ENCODE peak calls at places on chromosomes 3 and 15, in ten cellular contexts. One of them, this sample, is unnamed.

GRCh38 chr3:112020653-112021052 is 13.9 kb upstream of the TMPRSS7 start:
- DNase-seq in uterus: no peak
- DNase-seq in HepG2: no peak
- DNase-seq in Peyer's patch: no peak
- DNase-seq in stomach: no peak
- DNase-seq in H54: no peak
- DNase-seq in A549: no peak
- DNase-seq in HCT116: no peak
- DNase-seq in esophagus squamous epithelium: no peak
- DNase-seq in IMR-90: no peak
- DNase-seq in this sample: no peak

GRCh38 chr3:81658322-81658997 is 103.0 kb downstream of the GBE1 start:
- DNase-seq in esophagus squamous epithelium: no peak
- DNase-seq in H54: no peak
- DNase-seq in uterus: no peak
- DNase-seq in HepG2: no peak
- DNase-seq in IMR-90: no peak
- DNase-seq in A549: no peak
- DNase-seq in HCT116: no peak
- DNase-seq in Peyer's patch: no peak
- DNase-seq in stomach: no peak
- DNase-seq in this sample: no peak

GRCh38 chr3:58164199-58164879 is 46.4 kb downstream of the DNASE1L3 start:
- DNase-seq in H54: no peak
- DNase-seq in IMR-90: peak
- DNase-seq in HCT116: no peak
- DNase-seq in stomach: peak
- DNase-seq in Peyer's patch: peak
- DNase-seq in uterus: peak
- DNase-seq in esophagus squamous epithelium: no peak
- DNase-seq in HepG2: no peak
- DNase-seq in A549: peak
- DNase-seq in this sample: no peak

GRCh38 chr15:31035610-31036009 is 44.2 kb upstream of the MTMR10 start:
- DNase-seq in HepG2: no peak
- DNase-seq in A549: no peak
- DNase-seq in stomach: no peak
- DNase-seq in esophagus squamous epithelium: no peak
- DNase-seq in IMR-90: no peak
- DNase-seq in HCT116: no peak
- DNase-seq in H54: no peak
- DNase-seq in Peyer's patch: no peak
- DNase-seq in uterus: no peak
- DNase-seq in this sample: no peak

GRCh38 chr3:69200384-69201068 is 78.1 kb upstream of the LMOD3 start:
- DNase-seq in H54: no peak
- DNase-seq in esophagus squamous epithelium: no peak
- DNase-seq in IMR-90: peak
- DNase-seq in HCT116: no peak
- DNase-seq in stomach: peak
- DNase-seq in HepG2: peak
- DNase-seq in A549: no peak
- DNase-seq in uterus: peak
- DNase-seq in Peyer's patch: peak
- DNase-seq in this sample: no peak

GRCh38 chr15:92528736-92529135 is 126.8 kb downstream of the FAM174B start:
- DNase-seq in HCT116: no peak
- DNase-seq in IMR-90: no peak
- DNase-seq in H54: no peak
- DNase-seq in HepG2: no peak
- DNase-seq in esophagus squamous epithelium: no peak
- DNase-seq in uterus: no peak
- DNase-seq in A549: no peak
- DNase-seq in Peyer's patch: no peak
- DNase-seq in stomach: no peak
- DNase-seq in this sample: no peak

GRCh38 chr15:58761010-58761388 is 10.1 kb upstream of the MINDY2 start:
- DNase-seq in HepG2: no peak
- DNase-seq in Peyer's patch: no peak
- DNase-seq in esophagus squamous epithelium: no peak
- DNase-seq in HCT116: no peak
- DNase-seq in IMR-90: no peak
- DNase-seq in uterus: no peak
- DNase-seq in A549: no peak
- DNase-seq in stomach: no peak
- DNase-seq in H54: no peak
- DNase-seq in this sample: no peak

GRCh38 chr3:156516284-156516683 is 38.6 kb downstream of the SSR3 start:
- DNase-seq in IMR-90: no peak
- DNase-seq in H54: no peak
- DNase-seq in uterus: no peak
- DNase-seq in esophagus squamous epithelium: no peak
- DNase-seq in Peyer's patch: no peak
- DNase-seq in HepG2: no peak
- DNase-seq in HCT116: no peak
- DNase-seq in stomach: no peak
- DNase-seq in A549: no peak
- DNase-seq in this sample: no peak

GRCh38 chr15:55555089-55555488 is 33.1 kb downstream of the PYGO1 start:
- DNase-seq in uterus: no peak
- DNase-seq in HepG2: no peak
- DNase-seq in A549: no peak
- DNase-seq in H54: no peak
- DNase-seq in esophagus squamous epithelium: no peak
- DNase-seq in HCT116: no peak
- DNase-seq in stomach: no peak
- DNase-seq in Peyer's patch: no peak
- DNase-seq in IMR-90: no peak
- DNase-seq in this sample: no peak

GRCh38 chr15:31824009-31824408 is 206.3 kb upstream of the CHRNA7 start:
- DNase-seq in A549: no peak
- DNase-seq in stomach: no peak
- DNase-seq in H54: no peak
- DNase-seq in HepG2: no peak
- DNase-seq in uterus: no peak
- DNase-seq in HCT116: no peak
- DNase-seq in Peyer's patch: no peak
- DNase-seq in IMR-90: no peak
- DNase-seq in esophagus squamous epithelium: no peak
- DNase-seq in this sample: no peak

GRCh38 chr3:8992854-8993253 is 29.6 kb upstream of the RAD18 start:
- DNase-seq in esophagus squamous epithelium: no peak
- DNase-seq in HCT116: no peak
- DNase-seq in stomach: no peak
- DNase-seq in Peyer's patch: no peak
- DNase-seq in A549: no peak
- DNase-seq in IMR-90: no peak
- DNase-seq in HepG2: no peak
- DNase-seq in uterus: no peak
- DNase-seq in H54: no peak
- DNase-seq in this sample: no peak

GRCh38 chr3:161220850-161221753 is at the start of gene NMD3:
- DNase-seq in A549: peak
- DNase-seq in IMR-90: peak
- DNase-seq in esophagus squamous epithelium: peak
- DNase-seq in uterus: peak
- DNase-seq in HepG2: peak
- DNase-seq in H54: peak
- DNase-seq in Peyer's patch: peak
- DNase-seq in HCT116: peak
- DNase-seq in stomach: peak
- DNase-seq in this sample: peak

GRCh38 chr3:149134560-149134959 is 5.1 kb downstream of the HPS3 start:
- DNase-seq in HCT116: no peak
- DNase-seq in stomach: no peak
- DNase-seq in IMR-90: peak
- DNase-seq in Peyer's patch: no peak
- DNase-seq in HepG2: no peak
- DNase-seq in esophagus squamous epithelium: no peak
- DNase-seq in uterus: no peak
- DNase-seq in A549: no peak
- DNase-seq in H54: peak
- DNase-seq in this sample: no peak

DNA sequence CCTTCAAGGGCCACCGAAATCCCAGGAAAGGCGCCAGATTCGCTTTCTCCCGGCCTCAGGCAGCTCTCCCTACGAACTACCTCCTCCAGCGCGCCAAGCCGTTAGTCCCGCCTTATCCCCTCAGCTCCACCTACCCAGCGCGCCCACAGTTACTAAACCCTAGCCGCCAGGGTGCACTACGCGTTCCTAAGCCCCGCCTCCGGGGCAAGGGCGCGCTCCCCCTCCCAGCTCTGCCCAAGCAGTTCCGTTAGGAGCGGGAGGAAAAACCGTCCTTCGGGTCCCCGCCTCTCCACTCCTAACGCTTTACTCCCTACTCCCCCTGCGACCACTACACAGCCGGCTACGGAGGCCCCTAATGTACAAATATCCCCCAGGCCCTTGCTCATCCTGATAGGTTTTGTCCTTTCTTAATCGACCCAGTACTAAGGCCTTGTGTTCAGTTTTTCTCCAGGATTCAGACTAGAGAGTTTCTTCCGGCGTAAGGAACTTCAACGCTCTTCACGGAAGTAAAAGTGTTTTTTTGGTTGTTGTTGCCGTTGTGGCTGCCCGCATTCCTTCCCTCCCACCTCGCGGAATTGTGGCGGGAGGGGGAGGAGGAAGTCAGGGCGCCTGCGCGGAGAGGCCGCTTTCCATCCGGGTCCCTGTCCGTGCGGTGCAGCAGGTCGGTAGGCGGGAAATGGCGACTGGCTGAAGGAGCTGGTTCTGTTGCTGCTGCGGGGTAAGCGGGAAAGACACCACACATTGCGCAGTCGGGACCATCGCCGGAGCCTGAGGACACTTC is at the start of gene CTDSPL2:
- DNase-seq in esophagus squamous epithelium: peak
- DNase-seq in uterus: peak
- DNase-seq in A549: peak
- DNase-seq in HepG2: peak
- DNase-seq in Peyer's patch: peak
- DNase-seq in stomach: peak
- DNase-seq in H54: peak
- DNase-seq in IMR-90: peak
- DNase-seq in HCT116: peak
- DNase-seq in this sample: peak
- TF ChIP-seq POLR2A in esophagus squamous epithelium: peak
- TF ChIP-seq POLR2A in uterus: peak
- TF ChIP-seq POLR2A in A549: peak
- TF ChIP-seq POLR2A in HepG2: peak
- TF ChIP-seq POLR2A in Peyer's patch: peak
- TF ChIP-seq POLR2A in stomach: no peak
- TF ChIP-seq POLR2A in H54: peak
- TF ChIP-seq POLR2A in IMR-90: peak
- TF ChIP-seq POLR2A in HCT116: peak
- TF ChIP-seq POLR2A in this sample: peak

GRCh38 chr3:42654331-42655201 is 1.1 kb downstream of the ZBTB47 start:
- DNase-seq in HepG2: peak
- DNase-seq in uterus: peak
- DNase-seq in stomach: peak
- DNase-seq in A549: no peak
- DNase-seq in esophagus squamous epithelium: no peak
- DNase-seq in IMR-90: peak
- DNase-seq in HCT116: no peak
- DNase-seq in H54: no peak
- DNase-seq in Peyer's patch: peak
- DNase-seq in this sample: no peak
- TF ChIP-seq POLR2A in HepG2: no peak
- TF ChIP-seq POLR2A in uterus: peak
- TF ChIP-seq POLR2A in stomach: no peak
- TF ChIP-seq POLR2A in A549: peak
- TF ChIP-seq POLR2A in esophagus squamous epithelium: no peak
- TF ChIP-seq POLR2A in IMR-90: peak
- TF ChIP-seq POLR2A in HCT116: no peak
- TF ChIP-seq POLR2A in H54: peak
- TF ChIP-seq POLR2A in Peyer's patch: no peak
- TF ChIP-seq POLR2A in this sample: no peak

DNA sequence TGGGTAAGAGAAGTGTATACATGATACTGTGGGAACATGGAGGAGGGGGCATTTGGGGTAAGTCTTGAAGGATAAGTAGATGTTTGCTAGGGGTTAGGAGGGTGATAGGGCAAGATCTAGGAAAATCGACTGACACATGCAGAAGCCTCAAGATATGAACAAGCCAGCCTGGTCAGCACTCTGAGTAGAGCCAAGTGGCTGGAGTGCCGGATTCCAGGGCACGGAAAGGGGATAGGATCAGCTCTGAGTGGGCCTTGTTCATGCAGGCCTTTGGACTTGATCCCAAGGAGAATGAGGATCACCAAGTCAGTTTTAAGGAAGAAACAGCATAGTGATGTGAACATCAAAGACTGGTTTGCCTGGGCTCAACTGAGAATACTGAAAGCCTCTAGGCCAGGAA is 24.3 kb upstream of the MANF start:
- DNase-seq in HCT116: no peak
- DNase-seq in esophagus squamous epithelium: no peak
- DNase-seq in stomach: no peak
- DNase-seq in A549: no peak
- DNase-seq in HepG2: no peak
- DNase-seq in H54: no peak
- DNase-seq in uterus: no peak
- DNase-seq in IMR-90: no peak
- DNase-seq in Peyer's patch: no peak
- DNase-seq in this sample: no peak
- TF ChIP-seq POLR2A in HCT116: no peak
- TF ChIP-seq POLR2A in esophagus squamous epithelium: no peak
- TF ChIP-seq POLR2A in stomach: no peak
- TF ChIP-seq POLR2A in A549: no peak
- TF ChIP-seq POLR2A in HepG2: no peak
- TF ChIP-seq POLR2A in H54: no peak
- TF ChIP-seq POLR2A in uterus: no peak
- TF ChIP-seq POLR2A in IMR-90: no peak
- TF ChIP-seq POLR2A in Peyer's patch: no peak
- TF ChIP-seq POLR2A in this sample: no peak

DNA sequence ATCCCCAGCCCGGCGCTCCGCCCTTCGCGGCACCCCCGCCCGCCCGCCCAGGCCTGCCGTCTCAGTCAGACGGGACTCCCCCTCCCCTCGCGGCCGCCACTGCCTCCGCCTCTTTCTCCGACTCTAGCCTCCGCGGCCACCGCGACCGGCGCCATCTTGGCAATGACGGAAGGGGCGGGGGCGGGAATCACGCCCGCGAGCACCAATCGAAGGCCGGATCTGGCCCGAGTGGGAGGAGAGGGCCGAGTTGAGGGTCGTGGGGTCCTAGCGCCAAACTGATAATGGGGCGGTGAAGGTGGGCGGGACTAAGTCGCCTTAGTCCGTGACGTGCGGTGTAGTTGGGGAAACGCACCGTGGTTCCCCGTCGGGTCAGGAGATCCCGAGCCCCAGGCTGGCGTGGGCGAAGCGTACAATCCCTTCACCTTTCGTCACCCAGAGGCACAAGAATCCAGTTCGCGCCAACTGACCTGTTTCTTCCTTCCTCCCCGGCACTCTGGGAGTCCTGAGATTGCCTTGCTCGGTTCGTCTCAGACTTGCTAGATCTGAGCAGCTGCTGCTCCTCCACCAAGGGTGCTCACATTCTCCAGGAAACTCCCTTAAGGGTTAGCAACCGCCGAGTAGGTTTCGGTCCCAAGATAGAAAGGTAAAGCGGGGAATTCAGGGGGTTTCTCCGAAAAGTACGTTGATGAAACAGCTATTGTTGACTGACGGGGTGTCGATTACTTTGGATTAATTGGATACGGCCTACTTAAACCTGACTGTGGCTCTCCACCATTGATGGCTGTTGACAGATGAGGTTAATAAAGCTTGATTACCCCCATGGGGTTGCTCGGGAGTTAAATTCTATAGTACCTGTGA is at the start of gene DENND4A:
- DNase-seq in H54: peak
- DNase-seq in HCT116: peak
- DNase-seq in stomach: peak
- DNase-seq in uterus: peak
- DNase-seq in HepG2: peak
- DNase-seq in A549: peak
- DNase-seq in esophagus squamous epithelium: peak
- DNase-seq in IMR-90: peak
- DNase-seq in Peyer's patch: peak
- DNase-seq in this sample: peak
- TF ChIP-seq POLR2A in H54: peak
- TF ChIP-seq POLR2A in HCT116: peak
- TF ChIP-seq POLR2A in stomach: peak
- TF ChIP-seq POLR2A in uterus: peak
- TF ChIP-seq POLR2A in HepG2: peak
- TF ChIP-seq POLR2A in A549: peak
- TF ChIP-seq POLR2A in esophagus squamous epithelium: peak
- TF ChIP-seq POLR2A in IMR-90: peak
- TF ChIP-seq POLR2A in Peyer's patch: peak
- TF ChIP-seq POLR2A in this sample: no peak